ENCODE peak calls at places on chromosomes 12 and 14, in four cellular contexts. S, A, M and K are unnamed samples.
A peak's percentile ranks its signal among the peaks of the same experiment; 100 is the strongest.

GRCh38 chr14:47366006-47366405 is 309.4 kb downstream of the MDGA2 start:
- DNase-seq in A (no peak), S (no peak), M (no peak), K (no peak)

GRCh38 chr14:62179367-62180018 is 417.3 kb downstream of the SNAPC1 start:
- DNase-seq in S (peak; percentile 9), A (no peak), M (peak; percentile 48), K (peak; percentile 73)

GRCh38 chr12:80241576-80242273 is 142.4 kb downstream of the OTOGL start:
- DNase-seq in A (no peak), S (no peak), M (no peak), K (no peak)

GRCh38 chr12:93243689-93244513 is 133.8 kb upstream of the NUDT4 start:
- DNase-seq in S (peak; percentile 75), A (no peak), M (peak; percentile 89), K (no peak)

GRCh38 chr12:97560766-97561165 is 98.2 kb downstream of the RMST start:
- DNase-seq in M (no peak), A (no peak), S (no peak), K (no peak)

GRCh38 chr14:101774814-101775213 is 13.3 kb downstream of the PPP2R5C start:
- DNase-seq in S (no peak), A (no peak), M (no peak), K (no peak)

GRCh38 chr12:64893961-64894360 is 69.5 kb downstream of the TBC1D30 start:
- DNase-seq in A (no peak), M (no peak), S (no peak), K (no peak)

GRCh38 chr14:105147701-105148603 is 20.6 kb downstream of the JAG2 start:
- DNase-seq in A (no peak), S (no peak), M (no peak), K (no peak)

GRCh38 chr12:108665608-108666202 is 32.0 kb upstream of the SELPLG start:
- DNase-seq in M (peak; percentile 38), A (no peak), S (no peak), K (no peak)

GRCh38 chr12:50314629-50315312 is 31.5 kb upstream of the LIMA1 start:
- DNase-seq in S (no peak), M (peak; percentile 46), A (peak; percentile 45), K (peak; percentile 16)

GRCh38 chr14:71498151-71498734 is 434.0 kb upstream of the RGS6 start:
- DNase-seq in M (no peak), A (no peak), S (no peak), K (no peak)

GRCh38 chr14:104650057-104650980 is 39.1 kb upstream of the INF2 start:
- DNase-seq in A (peak; percentile 85), M (peak; percentile 37), S (no peak), K (peak; percentile 87)

GRCh38 chr14:94366146-94366887 is 22.1 kb downstream of the SERPINA1 start:
- DNase-seq in S (no peak), M (no peak), A (no peak), K (no peak)

GRCh38 chr14:58873228-58873953 is 235.6 kb downstream of the DACT1 start:
- DNase-seq in M (no peak), A (no peak), S (no peak), K (no peak)

GRCh38 chr14:22918519-22918808 is 485 bp downstream of the RBM23 start:
- DNase-seq in M (no peak), S (peak; percentile 17), A (no peak), K (peak; percentile 20)

GRCh38 chr12:101826766-101827368 is 3.9 kb downstream of the GNPTAB start:
- DNase-seq in A (no peak), M (no peak), S (no peak), K (no peak)

GRCh38 chr14:93316716-93317115 is 16.1 kb downstream of the BTBD7 start:
- DNase-seq in A (no peak), S (no peak), M (no peak), K (no peak)

GRCh38 chr14:61231810-61232209 is 49.3 kb downstream of the TMEM30B start:
- DNase-seq in A (no peak), S (no peak), M (no peak), K (no peak)

GRCh38 chr14:106174206-106174605 is 647.8 kb downstream of the TMEM121 start:
- DNase-seq in M (no peak), A (no peak), S (no peak), K (no peak)

GRCh38 chr14:83744901-83745300 is 1785.0 kb upstream of the FLRT2 start:
- DNase-seq in S (no peak), M (no peak), A (no peak), K (no peak)

GRCh38 chr12:102483466-102483865 is 3.1 kb upstream of the IGF1 start:
- DNase-seq in A (no peak), M (no peak), S (peak; percentile 72), K (no peak)

GRCh38 chr14:102297436-102298170 is 7.4 kb downstream of the MOK start:
- DNase-seq in M (no peak), A (no peak), S (no peak), K (no peak)

GRCh38 chr12:97359291-97359690 is 103.3 kb upstream of the RMST start:
- DNase-seq in M (no peak), S (no peak), A (no peak), K (no peak)

GRCh38 chr12:21551811-21552469 is 25.8 kb downstream of the SPX start:
- DNase-seq in S (no peak), A (no peak), M (no peak), K (no peak)

GRCh38 chr14:52315355-52315718 is 1.2 kb downstream of the PTGER2 start:
- DNase-seq in S (no peak), M (no peak), A (no peak), K (no peak)

GRCh38 chr14:50532502-50533313 is at the start of gene MAP4K5:
- DNase-seq in S (peak; percentile 40), M (peak; percentile 82), A (peak; percentile 81), K (peak; percentile 87)

GRCh38 chr14:32078030-32078793 is 1.1 kb downstream of the ARHGAP5 start:
- DNase-seq in A (peak; percentile 17), S (no peak), M (peak; percentile 70), K (no peak)

GRCh38 chr12:46659844-46660243 is 166.0 kb downstream of the SLC38A4 start:
- DNase-seq in A (no peak), M (no peak), S (no peak), K (no peak)

GRCh38 chr12:19575307-19576243 is 136.3 kb downstream of the AEBP2 start:
- DNase-seq in S (no peak), A (no peak), M (peak; percentile 1), K (no peak)

GRCh38 chr12:106080111-106080732 is 58.5 kb downstream of the NUAK1 start:
- DNase-seq in A (no peak), M (no peak), S (no peak), K (no peak)

GRCh38 chr14:61322011-61322798 is 826 bp downstream of the PRKCH start:
- DNase-seq in M (no peak), S (no peak), A (no peak), K (peak; percentile 27)

GRCh38 chr12:106127289-106128126 is 11.2 kb downstream of the NUAK1 start:
- DNase-seq in M (peak; percentile 43), A (no peak), S (no peak), K (no peak)

GRCh38 chr12:45425426-45425825 is 209.5 kb downstream of the ANO6 start:
- DNase-seq in A (no peak), M (no peak), S (no peak), K (no peak)

GRCh38 chr14:81176224-81176623 is 44.5 kb downstream of the GTF2A1 start:
- DNase-seq in M (no peak), A (no peak), S (no peak), K (no peak)

GRCh38 chr14:40362856-40363255 is 930.6 kb upstream of the FBXO33 start:
- DNase-seq in A (no peak), S (no peak), M (no peak), K (no peak)

GRCh38 chr12:107320031-107320928 is 226.9 kb upstream of the CRY1 start:
- DNase-seq in M (peak; percentile 69), S (no peak), A (no peak), K (peak; percentile 70)

GRCh38 chr12:115294443-115295133 is 610.6 kb upstream of the TBX3 start:
- DNase-seq in S (no peak), A (no peak), M (no peak), K (no peak)

GRCh38 chr12:46473634-46474201 is 101.1 kb upstream of the SLC38A2 start:
- DNase-seq in A (no peak), M (peak; percentile 95), S (peak; percentile 51), K (no peak)

GRCh38 chr14:61280526-61281185 is 482 bp downstream of the TMEM30B start:
- DNase-seq in M (no peak), S (no peak), A (no peak), K (peak; percentile 56)

DNA sequence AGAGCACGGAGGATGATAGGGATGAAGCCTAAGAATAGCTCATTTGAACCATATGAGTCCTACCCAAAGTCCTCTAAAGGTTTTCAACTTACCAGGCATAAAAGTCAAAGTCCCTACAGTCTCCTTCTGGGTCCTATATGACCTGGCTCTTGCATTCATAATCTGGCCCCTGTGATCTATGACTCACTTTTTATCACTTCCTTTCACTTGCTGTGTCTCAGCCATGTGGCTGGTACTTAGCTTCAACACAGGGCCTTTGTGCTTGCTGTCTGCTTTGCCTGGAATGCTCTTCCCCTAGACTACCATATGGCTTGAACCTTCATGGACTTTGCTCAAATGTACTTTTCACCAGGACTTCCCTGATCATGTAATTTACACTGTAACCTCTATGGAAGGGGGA is 137.6 kb upstream of the TMTC1 start:
- DNase-seq in A (no peak), M (peak; percentile 5), S (no peak), K (no peak)
- TF ChIP-seq NR2C2 in A (no peak), M (no peak), S (no peak), K (no peak)

GRCh38 chr14:88746042-88746441 is 46.7 kb downstream of the EML5 start:
- DNase-seq in A (no peak), M (no peak), S (no peak), K (no peak)
- TF ChIP-seq ATF3 in A (no peak), M (no peak), S (no peak), K (no peak)

GRCh38 chr12:53890081-53890480 is 48.5 kb upstream of the HOXC13 start:
- DNase-seq in A (no peak), S (no peak), M (no peak), K (no peak)

GRCh38 chr12:53887881-53888280 is 50.8 kb upstream of the HOXC13 start:
- DNase-seq in A (no peak), S (no peak), M (no peak), K (no peak)

GRCh38 chr12:53892760-53893159 is 45.9 kb upstream of the HOXC13 start:
- DNase-seq in M (no peak), A (no peak), S (no peak), K (no peak)

GRCh38 chr12:53886996-53887395 is 51.6 kb upstream of the HOXC13 start:
- DNase-seq in M (no peak), S (no peak), A (no peak), K (no peak)
- TF ChIP-seq NR2C2 in M (no peak), S (no peak), A (no peak), K (no peak)

GRCh38 chr14:29462271-29462670 is 465.4 kb downstream of the PRKD1 start:
- DNase-seq in M (no peak), A (no peak), S (no peak), K (no peak)
- TF ChIP-seq ATF3 in M (no peak), A (no peak), S (no peak), K (no peak)

GRCh38 chr14:74882103-74882920 is 596 bp downstream of the DLST start:
- DNase-seq in A (no peak), S (no peak), M (no peak), K (no peak)
- TF ChIP-seq NR2C2 in A (no peak), S (no peak), M (no peak), K (no peak)

GRCh38 chr12:111596985-111597730 is 2.0 kb downstream of the ATXN2 start:
- DNase-seq in S (no peak), A (no peak), M (peak; percentile 70), K (peak; percentile 28)
- TF ChIP-seq ATF3 in S (no peak), A (no peak), M (no peak), K (no peak)